ENCODE peak calls at places on chromosome 5, in six cellular contexts. One of them, this sample, is unnamed.
A peak's percentile ranks its signal among the peaks of the same experiment; 100 is the strongest.

GRCh38 chr5:10912435-10912834 is 151.4 kb upstream of the DAP start:
- DNase-seq in heart left ventricle: no peak
- DNase-seq in transverse colon: no peak
- DNase-seq in PC-9: no peak
- DNase-seq in lung: no peak
- DNase-seq in aorta: no peak
- DNase-seq in this sample: no peak

GRCh38 chr5:139843991-139844390 is 48.4 kb downstream of the PSD2 start:
- DNase-seq in heart left ventricle: no peak
- DNase-seq in transverse colon: no peak
- DNase-seq in PC-9: no peak
- DNase-seq in lung: no peak
- DNase-seq in aorta: no peak
- DNase-seq in this sample: no peak

GRCh38 chr5:174837919-174838902 is 113.8 kb downstream of the MSX2 start:
- DNase-seq in heart left ventricle: peak; percentile 38
- DNase-seq in transverse colon: peak; percentile 7
- DNase-seq in PC-9: no peak
- DNase-seq in lung: peak; percentile 29
- DNase-seq in aorta: no peak
- DNase-seq in this sample: no peak

GRCh38 chr5:58127132-58127485 is 332.8 kb downstream of the PLK2 start:
- DNase-seq in heart left ventricle: no peak
- DNase-seq in transverse colon: no peak
- DNase-seq in PC-9: no peak
- DNase-seq in lung: no peak
- DNase-seq in aorta: no peak
- DNase-seq in this sample: no peak

GRCh38 chr5:139517683-139518564 is 35.4 kb upstream of the STING1 start:
- DNase-seq in heart left ventricle: peak; percentile 95
- DNase-seq in transverse colon: peak; percentile 93
- DNase-seq in PC-9: peak; percentile 57
- DNase-seq in lung: peak; percentile 91
- DNase-seq in aorta: peak; percentile 93
- DNase-seq in this sample: peak; percentile 93

GRCh38 chr5:127970081-127970480 is 113.5 kb upstream of the SLC12A2 start:
- DNase-seq in heart left ventricle: no peak
- DNase-seq in transverse colon: no peak
- DNase-seq in PC-9: no peak
- DNase-seq in lung: no peak
- DNase-seq in aorta: no peak
- DNase-seq in this sample: no peak

GRCh38 chr5:141182248-141182647 is at the start of gene PCDHB16:
- DNase-seq in heart left ventricle: peak; percentile 41
- DNase-seq in transverse colon: no peak
- DNase-seq in PC-9: no peak
- DNase-seq in lung: no peak
- DNase-seq in aorta: no peak
- DNase-seq in this sample: peak; percentile 71

GRCh38 chr5:5658226-5658625 is 235.7 kb downstream of the ICE1 start:
- DNase-seq in heart left ventricle: peak; percentile 45
- DNase-seq in transverse colon: peak; percentile 16
- DNase-seq in PC-9: no peak
- DNase-seq in lung: peak; percentile 50
- DNase-seq in aorta: peak; percentile 79
- DNase-seq in this sample: peak; percentile 55

GRCh38 chr5:56175465-56175864 is 57.7 kb downstream of the ANKRD55 start:
- DNase-seq in heart left ventricle: peak; percentile 40
- DNase-seq in transverse colon: no peak
- DNase-seq in PC-9: peak; percentile 57
- DNase-seq in lung: no peak
- DNase-seq in aorta: no peak
- DNase-seq in this sample: peak; percentile 50

GRCh38 chr5:56175028-56175427 is 58.1 kb downstream of the ANKRD55 start:
- DNase-seq in heart left ventricle: no peak
- DNase-seq in transverse colon: no peak
- DNase-seq in PC-9: no peak
- DNase-seq in lung: no peak
- DNase-seq in aorta: no peak
- DNase-seq in this sample: no peak

GRCh38 chr5:56178823-56179222 is 54.3 kb downstream of the ANKRD55 start:
- DNase-seq in heart left ventricle: no peak
- DNase-seq in transverse colon: no peak
- DNase-seq in PC-9: no peak
- DNase-seq in lung: no peak
- DNase-seq in aorta: no peak
- DNase-seq in this sample: no peak

GRCh38 chr5:56176155-56176798 is 56.9 kb downstream of the ANKRD55 start:
- DNase-seq in heart left ventricle: peak; percentile 57
- DNase-seq in transverse colon: no peak
- DNase-seq in PC-9: no peak
- DNase-seq in lung: no peak
- DNase-seq in aorta: no peak
- DNase-seq in this sample: no peak

DNA sequence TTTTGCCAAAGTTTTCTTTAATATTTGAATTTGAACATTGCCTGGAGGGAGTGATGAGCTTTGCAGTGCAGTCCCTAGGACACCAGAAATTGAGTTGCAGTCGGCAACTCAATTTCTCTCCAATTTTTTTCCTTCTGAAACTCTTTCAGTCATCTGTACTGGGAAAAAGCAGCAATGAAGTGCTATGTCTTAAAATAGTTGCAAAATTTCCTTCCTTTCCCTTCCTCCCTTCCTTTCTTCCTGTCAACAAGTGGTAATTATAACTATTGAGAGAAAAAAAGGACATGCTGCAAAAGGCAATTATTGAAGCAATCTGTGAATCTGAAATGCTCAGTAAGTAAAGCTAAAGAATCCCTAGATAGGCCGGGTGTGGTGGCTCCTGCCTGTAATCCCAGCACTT is 56.0 kb downstream of the ANKRD55 start:
- DNase-seq in heart left ventricle: no peak
- DNase-seq in transverse colon: no peak
- DNase-seq in PC-9: no peak
- DNase-seq in lung: no peak
- DNase-seq in aorta: no peak
- DNase-seq in this sample: no peak
- H3K4me1 ChIP-seq in heart left ventricle: no peaks in the 10 kb centered on the region
- H3K4me1 ChIP-seq in transverse colon: no peaks in the 10 kb centered on the region
- H3K4me1 ChIP-seq in PC-9: peaks cover 21% of the 10 kb centered on the region
- H3K4me1 ChIP-seq in lung: no peaks in the 10 kb centered on the region
- H3K4me1 ChIP-seq in aorta: no peaks in the 10 kb centered on the region
- H3K4me1 ChIP-seq in this sample: peaks cover 14% of the 10 kb centered on the region

GRCh38 chr5:77842247-77842646 is 66.1 kb upstream of the TBCA start:
- DNase-seq in heart left ventricle: no peak
- DNase-seq in transverse colon: no peak
- DNase-seq in PC-9: no peak
- DNase-seq in lung: no peak
- DNase-seq in aorta: no peak
- DNase-seq in this sample: no peak
- H3K4me3 ChIP-seq in heart left ventricle: no peak overlapping the region
- H3K4me3 ChIP-seq in transverse colon: no peak overlapping the region
- H3K4me3 ChIP-seq in PC-9: no peak overlapping the region
- H3K4me3 ChIP-seq in lung: no peak overlapping the region
- H3K4me3 ChIP-seq in aorta: no peak overlapping the region
- H3K4me3 ChIP-seq in this sample: no peak overlapping the region

GRCh38 chr5:124654418-124654817 is 92.0 kb downstream of the ZNF608 start:
- DNase-seq in heart left ventricle: peak; percentile 42
- DNase-seq in transverse colon: no peak
- DNase-seq in PC-9: no peak
- DNase-seq in lung: no peak
- DNase-seq in aorta: no peak
- DNase-seq in this sample: no peak

GRCh38 chr5:124655943-124656459 is 90.4 kb downstream of the ZNF608 start:
- DNase-seq in heart left ventricle: no peak
- DNase-seq in transverse colon: peak; percentile 80
- DNase-seq in PC-9: peak; percentile 97
- DNase-seq in lung: peak; percentile 48
- DNase-seq in aorta: no peak
- DNase-seq in this sample: peak; percentile 70

GRCh38 chr5:124652514-124652819 is 94.0 kb downstream of the ZNF608 start:
- DNase-seq in heart left ventricle: no peak
- DNase-seq in transverse colon: no peak
- DNase-seq in PC-9: no peak
- DNase-seq in lung: no peak
- DNase-seq in aorta: no peak
- DNase-seq in this sample: no peak

GRCh38 chr5:124652892-124653441 is 93.5 kb downstream of the ZNF608 start:
- DNase-seq in heart left ventricle: no peak
- DNase-seq in transverse colon: no peak
- DNase-seq in PC-9: no peak
- DNase-seq in lung: no peak
- DNase-seq in aorta: no peak
- DNase-seq in this sample: peak; percentile 59

GRCh38 chr5:124655211-124655880 is 91.1 kb downstream of the ZNF608 start:
- DNase-seq in heart left ventricle: no peak
- DNase-seq in transverse colon: no peak
- DNase-seq in PC-9: no peak
- DNase-seq in lung: no peak
- DNase-seq in aorta: no peak
- DNase-seq in this sample: no peak
- H3K4me1 ChIP-seq in heart left ventricle: peaks cover 5% of the 10 kb centered on the region
- H3K4me1 ChIP-seq in transverse colon: peaks cover 29% of the 10 kb centered on the region
- H3K4me1 ChIP-seq in PC-9: peaks cover 77% of the 10 kb centered on the region
- H3K4me1 ChIP-seq in lung: peaks cover 8% of the 10 kb centered on the region
- H3K4me1 ChIP-seq in aorta: no peaks in the 10 kb centered on the region
- H3K4me1 ChIP-seq in this sample: peaks cover 83% of the 10 kb centered on the region

GRCh38 chr5:134845852-134846640 is at the start of gene C5orf24:
- DNase-seq in heart left ventricle: peak; percentile 97
- DNase-seq in transverse colon: peak; percentile 96
- DNase-seq in PC-9: peak; percentile 79
- DNase-seq in lung: peak; percentile 95
- DNase-seq in aorta: peak; percentile 97
- DNase-seq in this sample: peak; percentile 97
- H3K4me3 ChIP-seq in heart left ventricle: peak within 1 kb of the TSS; percentile 97
- H3K4me3 ChIP-seq in transverse colon: peak within 1 kb of the TSS; percentile 88
- H3K4me3 ChIP-seq in PC-9: peak within 1 kb of the TSS; percentile 74
- H3K4me3 ChIP-seq in lung: peak within 1 kb of the TSS; percentile 98
- H3K4me3 ChIP-seq in aorta: peak within 1 kb of the TSS; percentile 81
- H3K4me3 ChIP-seq in this sample: peak within 1 kb of the TSS; percentile 77

GRCh38 chr5:75052461-75053285 is at the start of gene GCNT4:
- DNase-seq in heart left ventricle: peak; percentile 65
- DNase-seq in transverse colon: peak; percentile 38
- DNase-seq in PC-9: no peak
- DNase-seq in lung: peak; percentile 39
- DNase-seq in aorta: peak; percentile 65
- DNase-seq in this sample: peak; percentile 64

GRCh38 chr5:75048457-75048953 is 3.9 kb downstream of the GCNT4 start:
- DNase-seq in heart left ventricle: no peak
- DNase-seq in transverse colon: no peak
- DNase-seq in PC-9: no peak
- DNase-seq in lung: no peak
- DNase-seq in aorta: no peak
- DNase-seq in this sample: no peak

GRCh38 chr5:75051217-75051751 is 1.1 kb downstream of the GCNT4 start:
- DNase-seq in heart left ventricle: no peak
- DNase-seq in transverse colon: peak; percentile 74
- DNase-seq in PC-9: no peak
- DNase-seq in lung: no peak
- DNase-seq in aorta: no peak
- DNase-seq in this sample: no peak

GRCh38 chr5:75049581-75050274 is 2.6 kb downstream of the GCNT4 start:
- DNase-seq in heart left ventricle: peak; percentile 39
- DNase-seq in transverse colon: peak; percentile 77
- DNase-seq in PC-9: peak; percentile 67
- DNase-seq in lung: peak; percentile 66
- DNase-seq in aorta: no peak
- DNase-seq in this sample: peak; percentile 52

GRCh38 chr5:75050415-75050814 is 1.9 kb downstream of the GCNT4 start:
- DNase-seq in heart left ventricle: no peak
- DNase-seq in transverse colon: no peak
- DNase-seq in PC-9: no peak
- DNase-seq in lung: no peak
- DNase-seq in aorta: no peak
- DNase-seq in this sample: peak; percentile 67
- H3K4me1 ChIP-seq in heart left ventricle: no peaks in the 10 kb centered on the region
- H3K4me1 ChIP-seq in transverse colon: peaks cover 11% of the 10 kb centered on the region
- H3K4me1 ChIP-seq in PC-9: peaks cover 16% of the 10 kb centered on the region
- H3K4me1 ChIP-seq in lung: peaks cover 10% of the 10 kb centered on the region
- H3K4me1 ChIP-seq in aorta: no peaks in the 10 kb centered on the region
- H3K4me1 ChIP-seq in this sample: peaks cover 56% of the 10 kb centered on the region

GRCh38 chr5:90557871-90558270 is 726 bp upstream of the ADGRV1 start:
- DNase-seq in heart left ventricle: no peak
- DNase-seq in transverse colon: no peak
- DNase-seq in PC-9: no peak
- DNase-seq in lung: no peak
- DNase-seq in aorta: no peak
- DNase-seq in this sample: no peak
- H3K4me3 ChIP-seq in heart left ventricle: peak overlapping the region; percentile 39
- H3K4me3 ChIP-seq in transverse colon: peak overlapping the region; percentile 46
- H3K4me3 ChIP-seq in PC-9: peak overlapping the region; percentile 54
- H3K4me3 ChIP-seq in lung: no peak overlapping the region
- H3K4me3 ChIP-seq in aorta: no peak overlapping the region
- H3K4me3 ChIP-seq in this sample: no peak overlapping the region